ENCODE peak calls at places on chromosomes 11 and 22, in seven cellular contexts. N is psoas muscle; I is sigmoid colon; U is foreskin keratinocyte; T is fibroblast of lung; G is CD4-positive, CD25-positive, alpha-beta regulatory T cell; C is thoracic aorta. F is an unnamed sample.

GRCh38 chr22:22692707-22693530 is 48.5 kb downstream of the GGTLC2 start:
- DNase-seq in T (peak; percentile 61), I (peak; percentile 48), G (peak; percentile 53), U (peak; percentile 2), N (no peak), C (no peak), F (no peak)

GRCh38 chr11:131867457-131868257 is 497.2 kb downstream of the NTM start:
- DNase-seq in U (peak; percentile 71), N (peak; percentile 53), I (peak; percentile 84), G (no peak), C (no peak), T (peak; percentile 88), F (peak; percentile 19)

GRCh38 chr11:12109591-12110196 is 696 bp upstream of the MICAL2 start:
- DNase-seq in C (no peak), I (no peak), N (no peak), U (peak; percentile 78), G (no peak), T (no peak), F (no peak)

GRCh38 chr22:35206889-35207288 is 50.4 kb upstream of the HMGXB4 start:
- DNase-seq in G (no peak), I (no peak), C (no peak), U (no peak), N (no peak), T (no peak), F (no peak)

GRCh38 chr22:38251355-38251720 is 21.5 kb downstream of the TMEM184B start:
- DNase-seq in N (no peak), C (no peak), U (no peak), G (no peak), T (no peak), I (no peak), F (no peak)

GRCh38 chr22:38570841-38571364 is 920 bp upstream of the DMC1 start:
- DNase-seq in G (peak; percentile 29), T (no peak), I (peak; percentile 77), U (peak; percentile 23), C (no peak), N (peak; percentile 22), F (no peak)

GRCh38 chr11:118334746-118335145 is 7.8 kb downstream of the CD3D start:
- DNase-seq in T (no peak), G (peak; percentile 56), N (no peak), C (no peak), I (no peak), U (no peak), F (no peak)

GRCh38 chr22:25120761-25121212 is 78.9 kb upstream of the CRYBB3 start:
- DNase-seq in T (no peak), G (no peak), I (no peak), N (no peak), U (no peak), C (no peak), F (peak; percentile 24)

GRCh38 chr11:47325271-47326041 is 27.0 kb downstream of the MYBPC3 start:
- DNase-seq in I (peak; percentile 46), U (no peak), C (no peak), N (no peak), G (no peak), T (no peak), F (no peak)

GRCh38 chr11:55707029-55707428 is 45.0 kb downstream of the OR4C6 start:
- DNase-seq in G (no peak), T (peak; percentile 34), C (no peak), N (no peak), I (no peak), U (peak; percentile 30), F (no peak)

GRCh38 chr22:38953577-38954413 is 3.6 kb upstream of the APOBEC3A start:
- DNase-seq in I (peak; percentile 54), G (peak; percentile 25), U (peak; percentile 79), N (no peak), T (no peak), C (no peak), F (no peak)

GRCh38 chr22:26666035-26666338 is 8.6 kb downstream of the MIAT start:
- DNase-seq in C (no peak), G (no peak), N (no peak), T (no peak), U (no peak), I (no peak), F (no peak)

GRCh38 chr11:92393218-92393617 is 168.6 kb downstream of the FAT3 start:
- DNase-seq in N (no peak), T (no peak), C (no peak), I (no peak), U (no peak), G (no peak), F (no peak)

GRCh38 chr22:22076361-22076760 is 93.8 kb upstream of the TOP3B start:
- DNase-seq in C (no peak), N (no peak), U (no peak), T (no peak), I (no peak), G (no peak), F (no peak)

GRCh38 chr11:1219836-1220810 is 2.7 kb upstream of the MUC5B start:
- DNase-seq in N (peak; percentile 15), C (no peak), I (peak; percentile 63), U (no peak), T (no peak), G (no peak), F (no peak)

GRCh38 chr11:69551963-69552362 is 70.5 kb downstream of the LINC01488 start:
- DNase-seq in G (no peak), T (no peak), N (no peak), C (no peak), I (peak; percentile 7), U (peak; percentile 68), F (no peak)

GRCh38 chr11:2386591-2386990 is 9.5 kb downstream of the CD81 start:
- DNase-seq in T (no peak), U (no peak), C (no peak), I (no peak), N (no peak), G (no peak), F (no peak)

GRCh38 chr11:77083553-77084245 is 16.9 kb downstream of the CAPN5 start:
- DNase-seq in C (no peak), U (no peak), T (no peak), G (no peak), N (no peak), I (peak; percentile 48), F (peak; percentile 10)

GRCh38 chr11:70699294-70700221 is 301.2 kb downstream of the CTTN start:
- DNase-seq in T (no peak), I (no peak), N (no peak), G (no peak), U (no peak), C (no peak), F (no peak)

GRCh38 chr22:48532986-48533385 is 1294.7 kb downstream of the BRD1 start:
- DNase-seq in U (no peak), C (no peak), T (no peak), N (no peak), G (no peak), I (no peak), F (no peak)

GRCh38 chr11:47837292-47837691 is 10.9 kb downstream of the NUP160 start:
- DNase-seq in N (no peak), T (no peak), I (no peak), U (no peak), G (no peak), C (no peak), F (no peak)

GRCh38 chr11:100738701-100739100 is 51.6 kb downstream of the ARHGAP42 start:
- DNase-seq in I (no peak), N (no peak), C (no peak), T (no peak), G (no peak), U (no peak), F (no peak)

GRCh38 chr11:84549221-84549620 is 1077.9 kb downstream of the DLG2 start:
- DNase-seq in T (no peak), U (no peak), C (no peak), G (no peak), N (no peak), I (no peak), F (no peak)

GRCh38 chr11:19574916-19575315 is 137.7 kb upstream of the NAV2 start:
- DNase-seq in U (no peak), C (no peak), T (no peak), N (no peak), I (no peak), G (no peak), F (no peak)

GRCh38 chr11:69465236-69466000 is 16.0 kb upstream of the LINC01488 start:
- DNase-seq in T (no peak), I (no peak), C (no peak), G (no peak), U (peak; percentile 44), N (no peak), F (no peak)

DNA sequence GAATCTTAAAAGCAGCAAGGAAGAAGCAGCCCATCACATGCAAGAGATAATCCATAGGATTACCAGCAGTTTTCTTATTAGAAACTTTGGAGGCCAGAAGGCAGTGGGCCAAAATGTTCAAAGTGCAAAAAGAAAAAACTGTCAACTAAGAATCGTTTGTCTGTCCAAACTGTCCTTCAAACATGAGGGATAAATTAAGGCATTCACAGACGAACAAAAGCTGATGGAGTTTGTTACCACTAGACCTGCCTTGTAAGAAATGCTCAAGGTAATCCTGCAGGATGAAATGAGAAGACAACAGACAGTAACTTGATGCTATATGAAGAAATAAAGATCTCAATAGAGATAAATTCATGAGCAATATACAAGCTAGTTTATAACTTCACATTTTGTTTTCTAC is 150.4 kb downstream of the WNT7B start:
- DNase-seq in C (no peak), T (no peak), U (no peak), I (no peak), G (no peak), N (no peak), F (no peak)
- H3K27me3 ChIP-seq in C (no peaks in the 10 kb centered on the region), T (no peaks in the 10 kb centered on the region), U (no peaks in the 10 kb centered on the region), I (no peaks in the 10 kb centered on the region), G (no peaks in the 10 kb centered on the region), N (no peaks in the 10 kb centered on the region), F (no peaks in the 10 kb centered on the region)

GRCh38 chr11:117176186-117176585 is 2.4 kb upstream of the SIDT2 start:
- DNase-seq in T (no peak), G (no peak), C (no peak), I (no peak), N (no peak), U (no peak), F (no peak)
- H3K4me1 ChIP-seq in T (peaks cover 9% of the 10 kb centered on the region), G (peaks cover 27% of the 10 kb centered on the region), C (peaks cover 19% of the 10 kb centered on the region), I (peaks cover 23% of the 10 kb centered on the region), N (peaks cover 50% of the 10 kb centered on the region), U (peaks cover 6% of the 10 kb centered on the region), F (peaks cover 6% of the 10 kb centered on the region)

DNA sequence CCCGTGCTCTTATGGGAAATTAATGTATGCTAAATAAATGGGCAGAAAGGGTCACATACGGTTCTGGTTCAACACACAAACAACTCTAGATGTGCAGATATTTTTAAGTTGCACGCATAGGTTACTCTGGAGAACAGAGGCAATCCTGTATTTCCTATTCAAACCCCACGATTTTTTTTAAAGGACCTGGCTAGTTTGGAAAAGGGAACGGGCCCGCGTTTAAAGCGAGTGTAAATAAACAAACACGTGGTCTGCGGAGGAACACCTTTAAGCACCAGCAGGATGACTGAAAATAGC is 550 bp downstream of the MRE11 start:
- DNase-seq in U (no peak), C (no peak), N (no peak), G (no peak), I (no peak), T (no peak), F (no peak)
- H3K27me3 ChIP-seq in U (no peaks in the 10 kb centered on the region), C (no peaks in the 10 kb centered on the region), N (no peaks in the 10 kb centered on the region), G (no peaks in the 10 kb centered on the region), I (no peaks in the 10 kb centered on the region), T (no peaks in the 10 kb centered on the region), F (no peaks in the 10 kb centered on the region)

DNA sequence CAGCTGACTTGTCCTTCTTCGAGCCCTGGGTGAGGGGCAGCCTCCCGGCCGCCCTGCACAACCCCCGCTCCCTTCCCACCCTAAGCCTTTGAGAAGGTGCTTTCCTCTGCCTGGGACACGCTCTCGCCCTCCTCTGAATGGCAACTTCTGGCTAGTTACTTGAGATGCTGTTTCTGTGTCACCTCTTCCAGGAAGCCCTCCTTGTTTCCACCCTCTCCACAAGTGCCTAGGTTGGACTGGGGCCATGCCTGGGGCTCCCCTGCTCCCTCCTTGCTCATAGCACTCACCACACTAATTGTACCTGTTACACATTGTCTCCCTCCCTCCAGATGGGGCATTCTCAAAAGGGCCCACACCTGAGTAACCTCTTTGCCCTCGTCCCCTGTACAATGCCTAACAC is 72.2 kb downstream of the SCUBE1 start:
- DNase-seq in G (no peak), C (no peak), U (no peak), N (no peak), I (no peak), T (no peak), F (no peak)
- H3K4me1 ChIP-seq in G (no peaks in the 10 kb centered on the region), C (no peaks in the 10 kb centered on the region), U (no peaks in the 10 kb centered on the region), N (no peaks in the 10 kb centered on the region), I (no peaks in the 10 kb centered on the region), T (peaks cover 2% of the 10 kb centered on the region), F (no peaks in the 10 kb centered on the region)

F was measured in uterus.